ENCODE peak calls at places on chromosomes 12 and 14, in four cellular contexts. One of them, this sample, is unnamed.

GRCh38 chr14:105493921-105494605 is 3.0 kb downstream of the TEDC1 start:
- DNase-seq in stomach: no peak
- DNase-seq in stimulated activated CD8-positive, alpha-beta memory T cell treated with anti-CD3 and anti-CD28 coated beads, Interleukin-4, amount 100 ng/mL, for 48 hours: no peak
- DNase-seq in mammary epithelial cell: no peak
- DNase-seq in this sample: no peak

GRCh38 chr12:103680591-103681065 is 93.6 kb downstream of the STAB2 start:
- DNase-seq in stomach: no peak
- DNase-seq in stimulated activated CD8-positive, alpha-beta memory T cell treated with anti-CD3 and anti-CD28 coated beads, Interleukin-4, amount 100 ng/mL, for 48 hours: peak
- DNase-seq in mammary epithelial cell: no peak
- DNase-seq in this sample: no peak

GRCh38 chr12:31023271-31023724 is 50.4 kb upstream of the DDX11 start:
- DNase-seq in stomach: no peak
- DNase-seq in stimulated activated CD8-positive, alpha-beta memory T cell treated with anti-CD3 and anti-CD28 coated beads, Interleukin-4, amount 100 ng/mL, for 48 hours: no peak
- DNase-seq in mammary epithelial cell: no peak
- DNase-seq in this sample: no peak

GRCh38 chr14:75459099-75459741 is 31.4 kb downstream of the JDP2 start:
- DNase-seq in stomach: peak
- DNase-seq in stimulated activated CD8-positive, alpha-beta memory T cell treated with anti-CD3 and anti-CD28 coated beads, Interleukin-4, amount 100 ng/mL, for 48 hours: no peak
- DNase-seq in mammary epithelial cell: no peak
- DNase-seq in this sample: no peak

GRCh38 chr14:90760591-90761316 is 55.5 kb downstream of the TTC7B start:
- DNase-seq in stomach: no peak
- DNase-seq in stimulated activated CD8-positive, alpha-beta memory T cell treated with anti-CD3 and anti-CD28 coated beads, Interleukin-4, amount 100 ng/mL, for 48 hours: no peak
- DNase-seq in mammary epithelial cell: peak
- DNase-seq in this sample: peak

GRCh38 chr12:48780381-48781025 is 8.4 kb downstream of the ADCY6 start:
- DNase-seq in stomach: no peak
- DNase-seq in stimulated activated CD8-positive, alpha-beta memory T cell treated with anti-CD3 and anti-CD28 coated beads, Interleukin-4, amount 100 ng/mL, for 48 hours: no peak
- DNase-seq in mammary epithelial cell: no peak
- DNase-seq in this sample: no peak

GRCh38 chr12:49705479-49706267 is 1.5 kb downstream of the FMNL3 start:
- DNase-seq in stomach: no peak
- DNase-seq in stimulated activated CD8-positive, alpha-beta memory T cell treated with anti-CD3 and anti-CD28 coated beads, Interleukin-4, amount 100 ng/mL, for 48 hours: peak
- DNase-seq in mammary epithelial cell: peak
- DNase-seq in this sample: peak

GRCh38 chr14:84493779-84494178 is 1036.2 kb upstream of the FLRT2 start:
- DNase-seq in stomach: no peak
- DNase-seq in stimulated activated CD8-positive, alpha-beta memory T cell treated with anti-CD3 and anti-CD28 coated beads, Interleukin-4, amount 100 ng/mL, for 48 hours: no peak
- DNase-seq in mammary epithelial cell: no peak
- DNase-seq in this sample: no peak

GRCh38 chr12:120363274-120363855 is 5.6 kb downstream of the MSI1 start:
- DNase-seq in stomach: no peak
- DNase-seq in stimulated activated CD8-positive, alpha-beta memory T cell treated with anti-CD3 and anti-CD28 coated beads, Interleukin-4, amount 100 ng/mL, for 48 hours: no peak
- DNase-seq in mammary epithelial cell: no peak
- DNase-seq in this sample: no peak

GRCh38 chr14:69673578-69674305 is 62.3 kb downstream of the SUSD6 start:
- DNase-seq in stomach: no peak
- DNase-seq in stimulated activated CD8-positive, alpha-beta memory T cell treated with anti-CD3 and anti-CD28 coated beads, Interleukin-4, amount 100 ng/mL, for 48 hours: peak
- DNase-seq in mammary epithelial cell: no peak
- DNase-seq in this sample: no peak

GRCh38 chr12:118536306-118536900 is 160.0 kb downstream of the SUDS3 start:
- DNase-seq in stomach: no peak
- DNase-seq in stimulated activated CD8-positive, alpha-beta memory T cell treated with anti-CD3 and anti-CD28 coated beads, Interleukin-4, amount 100 ng/mL, for 48 hours: no peak
- DNase-seq in mammary epithelial cell: no peak
- DNase-seq in this sample: no peak

GRCh38 chr12:46049665-46050064 is 59.3 kb upstream of the SCAF11 start:
- DNase-seq in stomach: no peak
- DNase-seq in stimulated activated CD8-positive, alpha-beta memory T cell treated with anti-CD3 and anti-CD28 coated beads, Interleukin-4, amount 100 ng/mL, for 48 hours: no peak
- DNase-seq in mammary epithelial cell: no peak
- DNase-seq in this sample: no peak

GRCh38 chr14:64186231-64187129 is 107.7 kb downstream of the ESR2 start:
- DNase-seq in stomach: peak
- DNase-seq in stimulated activated CD8-positive, alpha-beta memory T cell treated with anti-CD3 and anti-CD28 coated beads, Interleukin-4, amount 100 ng/mL, for 48 hours: no peak
- DNase-seq in mammary epithelial cell: no peak
- DNase-seq in this sample: no peak

GRCh38 chr12:12716151-12716844 is 870 bp upstream of the CDKN1B start:
- DNase-seq in stomach: no peak
- DNase-seq in stimulated activated CD8-positive, alpha-beta memory T cell treated with anti-CD3 and anti-CD28 coated beads, Interleukin-4, amount 100 ng/mL, for 48 hours: peak
- DNase-seq in mammary epithelial cell: peak
- DNase-seq in this sample: peak

GRCh38 chr12:26736563-26737486 is 96.2 kb downstream of the ITPR2 start:
- DNase-seq in stomach: no peak
- DNase-seq in stimulated activated CD8-positive, alpha-beta memory T cell treated with anti-CD3 and anti-CD28 coated beads, Interleukin-4, amount 100 ng/mL, for 48 hours: no peak
- DNase-seq in mammary epithelial cell: peak
- DNase-seq in this sample: no peak

GRCh38 chr12:51874486-51874885 is 13.4 kb upstream of the ANKRD33 start:
- DNase-seq in stomach: no peak
- DNase-seq in stimulated activated CD8-positive, alpha-beta memory T cell treated with anti-CD3 and anti-CD28 coated beads, Interleukin-4, amount 100 ng/mL, for 48 hours: no peak
- DNase-seq in mammary epithelial cell: no peak
- DNase-seq in this sample: no peak

GRCh38 chr12:69355363-69356035 is 4.0 kb upstream of the YEATS4 start:
- DNase-seq in stomach: no peak
- DNase-seq in stimulated activated CD8-positive, alpha-beta memory T cell treated with anti-CD3 and anti-CD28 coated beads, Interleukin-4, amount 100 ng/mL, for 48 hours: no peak
- DNase-seq in mammary epithelial cell: no peak
- DNase-seq in this sample: no peak

GRCh38 chr12:12091977-12092663 is 21.4 kb downstream of the BCL2L14 start:
- DNase-seq in stomach: no peak
- DNase-seq in stimulated activated CD8-positive, alpha-beta memory T cell treated with anti-CD3 and anti-CD28 coated beads, Interleukin-4, amount 100 ng/mL, for 48 hours: no peak
- DNase-seq in mammary epithelial cell: no peak
- DNase-seq in this sample: no peak

GRCh38 chr14:78010688-78011087 is 159.5 kb upstream of the NRXN3 start:
- DNase-seq in stomach: no peak
- DNase-seq in stimulated activated CD8-positive, alpha-beta memory T cell treated with anti-CD3 and anti-CD28 coated beads, Interleukin-4, amount 100 ng/mL, for 48 hours: no peak
- DNase-seq in mammary epithelial cell: peak
- DNase-seq in this sample: no peak

GRCh38 chr12:29282452-29282851 is 98.5 kb downstream of the ERGIC2 start:
- DNase-seq in stomach: no peak
- DNase-seq in stimulated activated CD8-positive, alpha-beta memory T cell treated with anti-CD3 and anti-CD28 coated beads, Interleukin-4, amount 100 ng/mL, for 48 hours: no peak
- DNase-seq in mammary epithelial cell: no peak
- DNase-seq in this sample: no peak

GRCh38 chr12:56188786-56189335 is 422 bp downstream of the SMARCC2 start:
- DNase-seq in stomach: no peak
- DNase-seq in stimulated activated CD8-positive, alpha-beta memory T cell treated with anti-CD3 and anti-CD28 coated beads, Interleukin-4, amount 100 ng/mL, for 48 hours: no peak
- DNase-seq in mammary epithelial cell: no peak
- DNase-seq in this sample: no peak

This sample was measured in pons.